ENCODE peak calls at places on chromosome 6, in six cellular contexts. F, K, W, D, U and Y are unnamed samples.

GRCh38 chr6:138996524-138996923 is 8.5 kb upstream of the REPS1 start:
- DNase-seq in U (no peak), D (no peak), F (no peak), W (no peak), K (no peak), Y (no peak)

GRCh38 chr6:16762265-16762546 is 946 bp upstream of the ATXN1 start:
- DNase-seq in F (no peak), U (no peak), W (no peak), K (no peak), D (peak; percentile 42), Y (peak; percentile 42)

GRCh38 chr6:31701666-31702420 is 1.3 kb downstream of the ABHD16A start:
- DNase-seq in F (no peak), K (no peak), W (no peak), D (no peak), U (no peak), Y (peak; percentile 33)

GRCh38 chr6:3209114-3210023 is 18.1 kb downstream of the TUBB2B start:
- DNase-seq in U (peak; percentile 88), K (peak; percentile 94), W (peak; percentile 36), D (peak; percentile 60), F (peak; percentile 67), Y (peak; percentile 96)

GRCh38 chr6:18160921-18161320 is 5.7 kb downstream of the KDM1B start:
- DNase-seq in W (no peak), U (no peak), F (no peak), K (no peak), D (no peak), Y (no peak)

GRCh38 chr6:16766043-16766521 is 4.8 kb upstream of the ATXN1 start:
- DNase-seq in W (no peak), F (no peak), K (peak; percentile 84), U (no peak), D (no peak), Y (peak; percentile 89)

GRCh38 chr6:104958720-104959452 is 2.0 kb downstream of the LIN28B start:
- DNase-seq in W (no peak), D (no peak), K (peak; percentile 57), U (peak; percentile 68), F (no peak), Y (no peak)

GRCh38 chr6:166436195-166437139 is 53.7 kb upstream of the MPC1 start:
- DNase-seq in D (no peak), W (peak; percentile 17), K (no peak), U (no peak), F (no peak), Y (no peak)

GRCh38 chr6:27290065-27290849 is 21.8 kb downstream of the POM121L2 start:
- DNase-seq in F (no peak), W (no peak), U (peak; percentile 34), D (no peak), K (peak; percentile 78), Y (no peak)

GRCh38 chr6:69027861-69028260 is 392.8 kb downstream of the ADGRB3 start:
- DNase-seq in W (no peak), K (no peak), F (no peak), D (no peak), U (no peak), Y (no peak)

GRCh38 chr6:70325009-70325408 is 22.1 kb upstream of the COL9A1 start:
- DNase-seq in F (no peak), K (no peak), W (no peak), D (no peak), U (no peak), Y (no peak)

GRCh38 chr6:2376429-2377355 is 131.3 kb upstream of the GMDS start:
- DNase-seq in F (no peak), K (peak; percentile 69), W (no peak), D (no peak), U (no peak), Y (peak; percentile 90)

GRCh38 chr6:137172734-137173431 is 561 bp downstream of the IL22RA2 start:
- DNase-seq in D (no peak), U (no peak), W (no peak), K (no peak), F (no peak), Y (no peak)

GRCh38 chr6:14269434-14269833 is 151.9 kb downstream of the CD83 start:
- DNase-seq in W (no peak), K (no peak), F (no peak), D (no peak), U (no peak), Y (no peak)

GRCh38 chr6:14263881-14264424 is 146.4 kb downstream of the CD83 start:
- DNase-seq in U (no peak), D (no peak), K (no peak), W (no peak), F (no peak), Y (no peak)

GRCh38 chr6:14266266-14266665 is 148.7 kb downstream of the CD83 start:
- DNase-seq in F (no peak), K (no peak), U (no peak), W (no peak), D (no peak), Y (no peak)

GRCh38 chr6:14267885-14268660 is 150.5 kb downstream of the CD83 start:
- DNase-seq in D (no peak), K (no peak), U (no peak), F (no peak), W (no peak), Y (no peak)

DNA sequence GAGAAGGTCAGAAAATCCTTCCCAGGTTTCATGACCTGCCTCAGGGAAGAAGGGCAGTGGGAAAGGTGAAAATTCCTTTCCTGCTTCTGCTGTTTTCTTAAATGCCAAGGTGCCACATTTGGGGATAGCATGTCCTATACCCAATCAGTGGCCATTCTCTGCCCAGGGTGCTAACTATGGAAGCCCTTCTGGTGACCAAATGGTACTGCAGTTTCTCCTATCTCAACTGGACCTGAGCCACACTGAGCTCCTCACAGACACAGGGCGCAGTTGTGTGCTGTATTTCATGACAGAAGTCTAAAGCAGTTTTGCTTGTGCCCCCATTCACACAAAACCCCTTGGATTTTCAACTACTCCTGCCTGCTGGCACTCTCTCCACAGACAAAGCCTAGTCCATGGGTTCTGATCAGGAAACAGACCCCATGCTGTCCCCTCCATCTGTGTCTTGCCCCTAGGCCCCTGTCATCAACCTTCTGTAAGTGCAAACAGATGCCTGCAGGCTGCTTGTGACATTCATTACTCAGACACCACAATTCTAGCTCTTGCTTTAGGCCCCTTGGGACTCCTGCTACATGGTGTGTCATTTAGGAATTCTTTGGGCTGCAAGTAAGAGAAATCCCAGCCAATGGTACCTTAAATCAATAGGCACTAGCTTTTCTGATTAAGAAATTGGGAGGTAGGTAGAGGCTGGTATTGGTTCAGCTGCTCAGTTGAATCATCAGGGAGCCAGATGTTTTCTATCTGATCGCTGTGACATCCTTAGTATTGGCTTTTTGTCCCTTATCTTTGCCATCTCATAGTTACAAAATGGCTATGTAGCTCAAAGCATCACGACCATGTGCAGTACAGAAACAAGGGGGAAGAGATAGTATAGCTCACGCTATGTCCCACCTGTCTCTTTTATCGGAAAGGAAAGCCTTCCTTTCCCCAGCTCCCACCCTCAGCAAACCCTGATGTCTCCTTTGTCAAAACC is 147.8 kb downstream of the CD83 start:
- DNase-seq in W (no peak), K (no peak), D (no peak), F (no peak), U (no peak), Y (no peak)
- TF ChIP-seq CTCF in W (no peak), K (no peak), D (no peak), F (no peak), U (no peak), Y (no peak)

GRCh38 chr6:15288856-15289255 is 43.0 kb downstream of the JARID2 start:
- DNase-seq in W (no peak), D (no peak), U (no peak), F (no peak), K (no peak), Y (no peak)

GRCh38 chr6:15283986-15284361 is 38.1 kb downstream of the JARID2 start:
- DNase-seq in F (no peak), K (no peak), W (no peak), U (no peak), D (no peak), Y (peak; percentile 72)

GRCh38 chr6:15282334-15282733 is 36.5 kb downstream of the JARID2 start:
- DNase-seq in F (no peak), W (no peak), K (no peak), U (no peak), D (no peak), Y (no peak)

GRCh38 chr6:15287670-15288069 is 41.8 kb downstream of the JARID2 start:
- DNase-seq in D (peak; percentile 78), U (no peak), W (no peak), F (no peak), K (no peak), Y (no peak)

GRCh38 chr6:15285682-15286294 is 39.9 kb downstream of the JARID2 start:
- DNase-seq in D (no peak), F (no peak), W (no peak), U (no peak), K (no peak), Y (no peak)
- TF ChIP-seq CTCF in D (peak; percentile 14), F (no peak), W (no peak), U (peak; percentile 38), K (peak; percentile 10), Y (no peak)

GRCh38 chr6:49607391-49607982 is 29.2 kb downstream of the RHAG start:
- DNase-seq in K (no peak), F (no peak), U (no peak), W (no peak), D (no peak), Y (no peak)
- TF ChIP-seq CTCF in K (no peak), F (no peak), U (no peak), W (no peak), D (no peak), Y (no peak)

GRCh38 chr6:102356170-102356569 is 962.7 kb downstream of the GRIK2 start:
- DNase-seq in D (no peak), K (no peak), U (no peak), W (no peak), F (no peak), Y (no peak)

GRCh38 chr6:102355578-102355977 is 962.1 kb downstream of the GRIK2 start:
- DNase-seq in W (no peak), F (no peak), D (no peak), K (no peak), U (no peak), Y (no peak)

GRCh38 chr6:102352552-102352951 is 959.0 kb downstream of the GRIK2 start:
- DNase-seq in U (no peak), D (no peak), F (no peak), W (no peak), K (no peak), Y (no peak)
- TF ChIP-seq CTCF in U (no peak), D (no peak), F (no peak), W (no peak), K (no peak), Y (no peak)

GRCh38 chr6:110873981-110874879 is at the start of gene AMD1:
- DNase-seq in U (peak; percentile 95), W (peak; percentile 98), F (peak; percentile 98), D (peak; percentile 98), K (peak; percentile 96), Y (peak; percentile 98)
- TF ChIP-seq CTCF in U (no peak), W (no peak), F (peak; percentile 31), D (no peak), K (no peak), Y (no peak)

GRCh38 chr6:161922631-161923119 is 648.8 kb upstream of the AGPAT4 start:
- DNase-seq in K (peak; percentile 88), U (peak; percentile 78), F (peak; percentile 62), W (peak; percentile 77), D (no peak), Y (peak; percentile 80)
- TF ChIP-seq CTCF in K (no peak), U (peak; percentile 82), F (peak; percentile 18), W (no peak), D (no peak), Y (peak; percentile 51)

GRCh38 chr6:89032599-89032998 is 48.0 kb upstream of the PNRC1 start:
- DNase-seq in F (no peak), K (no peak), D (no peak), W (no peak), U (no peak), Y (no peak)
- TF ChIP-seq CTCF in F (no peak), K (no peak), D (no peak), W (no peak), U (no peak), Y (no peak)